ENCODE peak calls at places on chromosomes 6 and 20, in ten cellular contexts. N is IMR-90, A is trophoblast cell, D is K562, H is hepatocyte, B is PC-3, E is HCT116, V is SK-N-SH, U is mammary epithelial cell, Q is GM23248. Y is an unnamed sample. For H3K27me3, the result is how much of the 10 kb centered on the place peaks cover.

GRCh38 chr20:20699917-20700316 is 12.5 kb downstream of the RALGAPA2 start:
- DNase-seq in N (no peak), A (no peak), D (no peak), H (no peak), B (no peak), E (no peak), V (no peak), U (no peak), Q (no peak), Y (no peak)

GRCh38 chr20:53983401-53983800 is 87.0 kb downstream of the BCAS1 start:
- DNase-seq in N (no peak), A (no peak), D (no peak), H (no peak), B (no peak), E (no peak), V (no peak), U (no peak), Q (no peak), Y (no peak)

GRCh38 chr20:15846446-15846845 is 726.8 kb downstream of the KIF16B start:
- DNase-seq in N (no peak), A (no peak), D (no peak), H (no peak), B (no peak), E (no peak), V (no peak), U (no peak), Q (peak), Y (no peak)

GRCh38 chr6:46057792-46058191 is 42.1 kb upstream of the CLIC5 start:
- DNase-seq in N (no peak), A (no peak), D (no peak), H (no peak), B (no peak), E (no peak), V (no peak), U (no peak), Q (no peak), Y (no peak)

GRCh38 chr6:10184408-10185187 is 230.3 kb downstream of the TFAP2A start:
- DNase-seq in N (no peak), A (no peak), D (no peak), H (no peak), B (no peak), E (no peak), V (no peak), U (no peak), Q (no peak), Y (no peak)

GRCh38 chr6:11848252-11848651 is 69.6 kb upstream of the ADTRP start:
- DNase-seq in N (peak), A (no peak), D (no peak), H (no peak), B (no peak), E (no peak), V (no peak), U (no peak), Q (no peak), Y (no peak)

GRCh38 chr6:142819603-142820335 is 125.2 kb downstream of the HIVEP2 start:
- DNase-seq in N (peak), A (no peak), D (no peak), H (no peak), B (no peak), E (no peak), V (no peak), U (peak), Q (peak), Y (no peak)

GRCh38 chr20:25233016-25233772 is 14.7 kb upstream of the PYGB start:
- DNase-seq in N (peak), A (no peak), D (no peak), H (peak), B (peak), E (no peak), V (no peak), U (peak), Q (peak), Y (no peak)

GRCh38 chr6:126664271-126664670 is 324.4 kb downstream of the CENPW start:
- DNase-seq in N (no peak), A (no peak), D (no peak), H (no peak), B (no peak), E (no peak), V (no peak), U (no peak), Q (peak), Y (no peak)

GRCh38 chr6:34884996-34885395 is 2.8 kb downstream of the TAF11 start:
- DNase-seq in N (no peak), A (no peak), D (no peak), H (no peak), B (no peak), E (no peak), V (no peak), U (no peak), Q (no peak), Y (no peak)

GRCh38 chr20:4699957-4700356 is 21.8 kb upstream of the PRND start:
- DNase-seq in N (no peak), A (no peak), D (no peak), H (no peak), B (no peak), E (no peak), V (no peak), U (no peak), Q (no peak), Y (no peak)

GRCh38 chr20:50343125-50343489 is 152.5 kb downstream of the CEBPB start:
- DNase-seq in N (no peak), A (no peak), D (no peak), H (no peak), B (no peak), E (no peak), V (no peak), U (no peak), Q (no peak), Y (no peak)

GRCh38 chr6:15616266-15616665 is 46.6 kb downstream of the DTNBP1 start:
- DNase-seq in N (no peak), A (no peak), D (no peak), H (no peak), B (no peak), E (no peak), V (no peak), U (no peak), Q (no peak), Y (no peak)

GRCh38 chr6:159203304-159204005 is 34.3 kb downstream of the FNDC1 start:
- DNase-seq in N (peak), A (peak), D (no peak), H (no peak), B (peak), E (no peak), V (no peak), U (peak), Q (peak), Y (no peak)

GRCh38 chr6:163337958-163338357 is 76.6 kb upstream of the QKI start:
- DNase-seq in N (no peak), A (no peak), D (no peak), H (no peak), B (no peak), E (no peak), V (no peak), U (no peak), Q (no peak), Y (no peak)

GRCh38 chr6:57262901-57263694 is 41.0 kb upstream of the RAB23 start:
- DNase-seq in N (peak), A (no peak), D (no peak), H (no peak), B (peak), E (no peak), V (no peak), U (peak), Q (peak), Y (no peak)

GRCh38 chr20:13995086-13995665 is at the start of gene MACROD2:
- DNase-seq in N (peak), A (peak), D (no peak), H (peak), B (peak), E (peak), V (peak), U (peak), Q (peak), Y (peak)

GRCh38 chr6:121823437-121823851 is 388.0 kb downstream of the GJA1 start:
- DNase-seq in N (peak), A (peak), D (no peak), H (no peak), B (no peak), E (no peak), V (no peak), U (no peak), Q (peak), Y (no peak)

GRCh38 chr6:82976179-82976578 is 89.5 kb downstream of the UBE3D start:
- DNase-seq in N (no peak), A (no peak), D (no peak), H (no peak), B (no peak), E (no peak), V (no peak), U (no peak), Q (no peak), Y (no peak)

GRCh38 chr6:16470502-16471221 is 232.3 kb downstream of the GMPR start:
- DNase-seq in N (no peak), A (peak), D (no peak), H (no peak), B (no peak), E (no peak), V (no peak), U (no peak), Q (no peak), Y (no peak)

GRCh38 chr20:35463455-35464300 is 8.3 kb downstream of the CEP250 start:
- DNase-seq in N (peak), A (peak), D (peak), H (peak), B (peak), E (peak), V (peak), U (peak), Q (peak), Y (no peak)

GRCh38 chr6:20403766-20404640 is 2.3 kb downstream of the E2F3 start:
- DNase-seq in N (peak), A (peak), D (peak), H (peak), B (peak), E (peak), V (peak), U (peak), Q (peak), Y (no peak)

GRCh38 chr6:109939654-109940053 is 38.5 kb upstream of the GPR6 start:
- DNase-seq in N (peak), A (peak), D (no peak), H (no peak), B (peak), E (no peak), V (no peak), U (peak), Q (no peak), Y (no peak)

GRCh38 chr6:101083533-101084172 is 202.5 kb upstream of the ASCC3 start:
- DNase-seq in N (peak), A (peak), D (no peak), H (peak), B (peak), E (no peak), V (no peak), U (peak), Q (peak), Y (no peak)

GRCh38 chr6:72579865-72580264 is 42.0 kb upstream of the KCNQ5 start:
- DNase-seq in N (no peak), A (peak), D (no peak), H (no peak), B (no peak), E (no peak), V (no peak), U (no peak), Q (peak), Y (no peak)
- H2AFZ ChIP-seq in N (no peak), A (no peak), D (peak), H (no peak), B (no peak), E (no peak), V (peak), U (no peak), Q (peak), Y (no peak)

DNA sequence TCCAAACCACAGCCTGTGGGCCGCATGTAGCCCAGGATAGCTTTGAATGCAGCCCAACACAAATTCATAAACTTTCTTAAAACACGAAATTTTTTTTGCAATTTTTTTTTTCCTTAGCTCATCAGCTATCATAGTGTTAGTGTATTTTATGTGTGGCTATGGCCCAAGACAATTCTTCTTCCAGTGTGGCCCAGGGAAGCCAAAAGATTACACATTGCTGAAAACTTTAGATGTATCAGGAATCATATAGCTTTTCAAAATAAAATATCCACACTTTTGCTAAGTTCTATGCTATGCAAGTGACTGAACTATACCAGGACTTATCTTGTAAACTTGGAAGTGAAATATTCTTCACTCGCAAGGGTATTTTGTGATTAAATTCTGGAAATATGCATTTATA is 49.7 kb downstream of the MTHFD1L start:
- DNase-seq in N (peak), A (no peak), D (no peak), H (no peak), B (no peak), E (no peak), V (no peak), U (no peak), Q (peak), Y (no peak)
- H3K27me3 ChIP-seq in N (under half), A (under half), D (under half), H (under half), B (under half), E (under half), V (under half), U (under half), Q (under half), Y (under half)

DNA sequence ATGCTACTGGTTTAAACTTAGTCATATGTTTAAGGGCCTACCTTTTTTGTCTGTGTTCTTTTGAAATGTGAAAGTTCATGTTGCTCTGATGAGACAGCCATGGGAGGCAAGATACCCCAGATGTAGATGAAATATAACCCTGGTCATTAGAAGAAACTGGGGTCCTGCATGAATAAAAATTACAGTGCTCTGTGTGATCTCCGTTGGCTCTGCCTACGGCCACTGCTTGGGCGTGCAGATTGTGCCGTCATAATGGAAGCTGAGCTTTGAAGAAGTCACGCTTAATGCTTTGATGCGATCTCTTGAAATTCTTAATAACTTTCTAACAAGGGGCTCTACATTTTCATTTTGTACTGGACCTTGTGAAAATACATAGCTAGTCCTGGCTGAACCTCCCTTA is at the start of gene TAAR2:
- DNase-seq in N (no peak), A (no peak), D (no peak), H (no peak), B (no peak), E (no peak), V (no peak), U (no peak), Q (no peak), Y (no peak)
- H2AFZ ChIP-seq in N (no peak), A (no peak), D (no peak), H (peak), B (no peak), E (no peak), V (no peak), U (no peak), Q (no peak), Y (no peak)

GRCh38 chr20:61389077-61389476 is 137.0 kb downstream of the CDH4 start:
- DNase-seq in N (no peak), A (no peak), D (no peak), H (no peak), B (no peak), E (no peak), V (no peak), U (no peak), Q (no peak), Y (no peak)
- H3K27me3 ChIP-seq in N (under half), A (under half), D (under half), H (under half), B (under half), E (under half), V (under half), U (under half), Q (under half), Y (under half)

DNA sequence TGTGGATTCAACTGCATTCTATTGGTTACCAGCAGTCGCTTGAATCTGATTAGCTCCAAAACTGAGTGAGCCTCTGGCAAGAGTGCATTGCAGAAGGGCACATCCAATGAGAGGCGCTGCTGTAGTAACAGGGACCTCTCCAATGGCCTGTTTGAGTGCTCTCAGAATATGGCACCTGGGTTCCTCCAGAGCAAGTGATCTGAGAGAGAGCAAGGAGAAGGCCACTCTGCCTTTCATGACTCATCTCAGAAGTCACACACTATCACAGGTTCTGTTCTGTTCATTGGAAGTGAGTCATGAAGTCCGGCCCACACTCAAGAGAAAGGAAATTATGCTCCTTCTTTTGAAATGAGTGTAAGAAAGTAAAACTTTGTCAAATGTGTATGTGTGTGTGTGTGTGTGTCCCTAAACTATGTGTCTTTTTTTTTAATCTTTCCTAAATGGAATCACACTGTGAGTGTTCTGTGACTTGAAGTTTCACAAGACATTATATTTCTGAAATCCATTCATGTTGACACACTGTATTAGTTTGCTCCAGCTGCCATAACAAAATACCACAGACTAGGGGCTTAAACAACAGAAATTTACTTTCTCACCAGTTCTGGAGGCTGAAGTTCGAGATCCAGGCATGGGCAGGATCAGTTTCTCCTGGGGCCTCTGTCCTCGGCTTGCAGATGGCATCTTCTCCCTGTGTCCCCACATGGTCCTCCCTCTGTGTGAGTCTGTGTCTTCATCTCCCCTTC is 138.3 kb upstream of the CDYL start:
- DNase-seq in N (peak), A (peak), D (peak), H (peak), B (peak), E (peak), V (no peak), U (peak), Q (peak), Y (peak)
- H2AFZ ChIP-seq in N (no peak), A (no peak), D (peak), H (no peak), B (no peak), E (no peak), V (no peak), U (peak), Q (no peak), Y (no peak)

Y was measured in keratinocyte.